ENCODE peak calls at places on chromosomes 11 and 22, in five cellular contexts. P is anterior cingulate cortex; I is Calu3; Z is stimulated activated CD4-positive, alpha-beta T cell treated with anti-CD3 and anti-CD28 coated beads, Interleukin-12 subunit alpha, Interleukin-12 subunit beta, amount 100 ng/mL, for 48 hours; K is colonic mucosa. X is an unnamed sample.

GRCh38 chr11:134450186-134450585 is 38.1 kb upstream of the B3GAT1 start:
- DNase-seq in P (no peak), I (no peak), Z (no peak), K (no peak), X (no peak)

GRCh38 chr22:50346415-50346945 is 3.4 kb downstream of the PPP6R2 start:
- DNase-seq in P (no peak), I (no peak), Z (no peak), K (no peak), X (no peak)

GRCh38 chr11:35030716-35031213 is 108.2 kb upstream of the CD44 start:
- DNase-seq in P (no peak), I (peak), Z (peak), K (no peak), X (peak)

GRCh38 chr11:3916962-3917361 is 61.5 kb downstream of the STIM1 start:
- DNase-seq in P (no peak), I (no peak), Z (no peak), K (peak), X (no peak)

GRCh38 chr11:68693484-68693882 is 9.1 kb downstream of the GAL start:
- DNase-seq in P (no peak), I (no peak), Z (no peak), K (no peak), X (no peak)

GRCh38 chr11:44628730-44629361 is 63.4 kb downstream of the CD82 start:
- DNase-seq in P (no peak), I (no peak), Z (no peak), K (no peak), X (no peak)

GRCh38 chr11:111635706-111636045 is 33.4 kb downstream of the SIK2 start:
- DNase-seq in P (no peak), I (no peak), Z (no peak), K (no peak), X (no peak)

GRCh38 chr11:36453678-36454077 is 56.4 kb downstream of the TRAF6 start:
- DNase-seq in P (no peak), I (peak), Z (no peak), K (peak), X (no peak)

GRCh38 chr11:62497132-62497915 is 49.3 kb downstream of the AHNAK start:
- DNase-seq in P (no peak), I (peak), Z (no peak), K (peak), X (peak)

GRCh38 chr11:119340335-119341221 is at the start of gene C1QTNF5:
- DNase-seq in P (no peak), I (no peak), Z (no peak), K (peak), X (no peak)

GRCh38 chr22:48709976-48710375 is 1117.7 kb downstream of the BRD1 start:
- DNase-seq in P (no peak), I (no peak), Z (no peak), K (no peak), X (no peak)

GRCh38 chr11:66478823-66479740 is 1.2 kb upstream of the DPP3 start:
- DNase-seq in P (no peak), I (peak), Z (no peak), K (peak), X (no peak)

GRCh38 chr11:110366234-110366633 is 63.5 kb upstream of the FDX1 start:
- DNase-seq in P (no peak), I (peak), Z (no peak), K (no peak), X (no peak)

GRCh38 chr22:42844756-42845155 is 12.3 kb downstream of the ARFGAP3 start:
- DNase-seq in P (no peak), I (no peak), Z (no peak), K (peak), X (no peak)

GRCh38 chr11:79413258-79413657 is 27.6 kb downstream of the TENM4 start:
- DNase-seq in P (no peak), I (no peak), Z (no peak), K (peak), X (peak)

GRCh38 chr22:43226368-43226979 is 39.5 kb upstream of the TTLL12 start:
- DNase-seq in P (no peak), I (no peak), Z (no peak), K (no peak), X (peak)

GRCh38 chr11:126415669-126416420 is 60.4 kb downstream of the ST3GAL4 start:
- DNase-seq in P (no peak), I (no peak), Z (no peak), K (peak), X (no peak)

GRCh38 chr22:24977370-24978230 is 25.1 kb downstream of the KIAA1671 start:
- DNase-seq in P (no peak), I (no peak), Z (no peak), K (peak), X (no peak)

GRCh38 chr11:125167954-125168821 is 3.6 kb downstream of the PKNOX2 start:
- DNase-seq in P (no peak), I (no peak), Z (no peak), K (no peak), X (peak)

GRCh38 chr22:42688241-42688913 is 32.3 kb downstream of the A4GALT start:
- DNase-seq in P (no peak), I (peak), Z (no peak), K (peak), X (peak)

GRCh38 chr22:48707749-48708557 is 1119.7 kb downstream of the BRD1 start:
- DNase-seq in P (no peak), I (no peak), Z (no peak), K (no peak), X (no peak)

GRCh38 chr11:130340671-130341319 is 26.1 kb upstream of the ZBTB44 start:
- DNase-seq in P (no peak), I (no peak), Z (no peak), K (no peak), X (no peak)

GRCh38 chr22:30223303-30223702 is 23.3 kb downstream of the LIF start:
- DNase-seq in P (no peak), I (no peak), Z (no peak), K (no peak), X (no peak)

GRCh38 chr11:122197055-122197987 is 81.3 kb upstream of the BLID start:
- DNase-seq in P (no peak), I (peak), Z (no peak), K (no peak), X (peak)

GRCh38 chr22:26466196-26466595 is 17.4 kb downstream of the HPS4 start:
- DNase-seq in P (no peak), I (no peak), Z (no peak), K (no peak), X (no peak)

GRCh38 chr11:103798029-103798428 is 238.4 kb upstream of the DDI1 start:
- DNase-seq in P (no peak), I (no peak), Z (no peak), K (no peak), X (peak)

GRCh38 chr11:74926304-74927030 is 22.4 kb downstream of the XRRA1 start:
- DNase-seq in P (no peak), I (no peak), Z (no peak), K (no peak), X (peak)

GRCh38 chr22:23697031-23697970 is 6.5 kb downstream of the RGL4 start:
- DNase-seq in P (no peak), I (no peak), Z (no peak), K (no peak), X (no peak)

GRCh38 chr22:31852691-31853370 is 91.5 kb upstream of the YWHAH start:
- DNase-seq in P (no peak), I (no peak), Z (no peak), K (no peak), X (no peak)

GRCh38 chr11:44309483-44310197 is at the start of gene ALX4:
- DNase-seq in P (no peak), I (no peak), Z (peak), K (no peak), X (no peak)

GRCh38 chr11:66119348-66120133 is 49.5 kb downstream of the PACS1 start:
- DNase-seq in P (no peak), I (peak), Z (no peak), K (no peak), X (peak)

GRCh38 chr11:131223198-131223975 is 147.0 kb upstream of the NTM start:
- DNase-seq in P (no peak), I (no peak), Z (no peak), K (no peak), X (no peak)

GRCh38 chr22:38226853-38227649 is 25.3 kb downstream of the MAFF start:
- DNase-seq in P (no peak), I (no peak), Z (no peak), K (no peak), X (no peak)

GRCh38 chr22:27347951-27348350 is 453.6 kb downstream of the MN1 start:
- DNase-seq in P (no peak), I (no peak), Z (no peak), K (no peak), X (no peak)

GRCh38 chr22:43110444-43110926 is at the start of gene BIK:
- DNase-seq in P (no peak), I (peak), Z (peak), K (peak), X (no peak)

GRCh38 chr11:87970762-87971161 is 204.5 kb downstream of the RAB38 start:
- DNase-seq in P (no peak), I (no peak), Z (no peak), K (no peak), X (no peak)

GRCh38 chr11:57616595-57616994 is 19.1 kb downstream of the SERPING1 start:
- DNase-seq in P (no peak), I (no peak), Z (no peak), K (no peak), X (no peak)

GRCh38 chr22:23088199-23088604 is 17.9 kb downstream of the GNAZ start:
- DNase-seq in P (no peak), I (peak), Z (no peak), K (no peak), X (no peak)

GRCh38 chr11:47461876-47462275 is 12.9 kb upstream of the RAPSN start:
- DNase-seq in P (no peak), I (no peak), Z (no peak), K (no peak), X (no peak)